ENCODE peak calls at places on chromosomes 7 and 10, in five cellular contexts. T is CD8-positive, alpha-beta memory T cell; W is GM23248; I is smooth muscle cell of the brain vasculature; X is kidney. N is an unnamed sample.
A peak's percentile ranks its signal among the peaks of the same experiment; 100 is the strongest.

GRCh38 chr10:88763441-88763840 is 3.6 kb downstream of the LIPN start:
- DNase-seq in W (no peak), I (no peak), X (no peak), T (no peak), N (no peak)

GRCh38 chr7:6117533-6117932 is 86.4 kb downstream of the ANKRD61 start:
- DNase-seq in X (no peak), W (no peak), T (no peak), I (no peak), N (no peak)

GRCh38 chr10:89478085-89478738 is 57.2 kb downstream of the SLC16A12 start:
- DNase-seq in X (no peak), T (no peak), W (no peak), I (no peak), N (no peak)

GRCh38 chr10:33521062-33521461 is 186.6 kb upstream of the NRP1 start:
- DNase-seq in X (no peak), W (peak; percentile 44), T (no peak), I (no peak), N (no peak)

GRCh38 chr7:112510032-112510742 is 29.4 kb downstream of the LSMEM1 start:
- DNase-seq in I (no peak), W (peak; percentile 88), X (no peak), T (no peak), N (no peak)

GRCh38 chr10:21498977-21499376 is 26.5 kb downstream of the SKIDA1 start:
- DNase-seq in X (no peak), W (no peak), I (no peak), T (no peak), N (no peak)

GRCh38 chr7:51297986-51298385 is 18.6 kb downstream of the COBL start:
- DNase-seq in W (no peak), X (no peak), T (no peak), I (no peak), N (no peak)

GRCh38 chr10:83991986-83992753 is 147.1 kb upstream of the GHITM start:
- DNase-seq in X (no peak), I (no peak), T (no peak), W (peak; percentile 23), N (no peak)

GRCh38 chr10:69279110-69279509 is 814 bp downstream of the HK1 start:
- DNase-seq in T (no peak), I (no peak), X (no peak), W (no peak), N (no peak)

GRCh38 chr7:40840990-40841389 is 706.2 kb downstream of the SUGCT start:
- DNase-seq in X (no peak), W (no peak), T (no peak), I (no peak), N (no peak)

GRCh38 chr7:26307226-26307625 is 15.6 kb downstream of the SNX10 start:
- DNase-seq in W (peak; percentile 73), X (no peak), I (no peak), T (no peak), N (no peak)

GRCh38 chr7:30369879-30370278 is 85.5 kb downstream of the ZNRF2 start:
- DNase-seq in T (no peak), I (no peak), W (peak; percentile 32), X (no peak), N (no peak)

GRCh38 chr7:117283371-117283770 is 39.5 kb downstream of the WNT2 start:
- DNase-seq in I (no peak), X (no peak), W (peak; percentile 94), T (no peak), N (no peak)

GRCh38 chr7:12596225-12596790 is 25.8 kb downstream of the SCIN start:
- DNase-seq in T (no peak), X (no peak), W (no peak), I (no peak), N (no peak)

GRCh38 chr7:118184392-118184899 is 482 bp downstream of the LSM8 start:
- DNase-seq in I (peak; percentile 4), T (no peak), W (peak; percentile 29), X (no peak), N (no peak)

GRCh38 chr7:157474685-157475084 is 137.9 kb downstream of the DNAJB6 start:
- DNase-seq in X (no peak), W (peak; percentile 27), I (no peak), T (peak; percentile 43), N (no peak)

GRCh38 chr10:72981882-72982529 is 27.4 kb upstream of the PLA2G12B start:
- DNase-seq in X (no peak), T (no peak), I (no peak), W (no peak), N (no peak)

GRCh38 chr7:49403844-49404243 is 369.6 kb upstream of the VWC2 start:
- DNase-seq in X (no peak), T (no peak), I (no peak), W (no peak), N (no peak)

GRCh38 chr7:110051386-110051785 is 1039.5 kb upstream of the LRRN3 start:
- DNase-seq in I (no peak), T (no peak), W (no peak), X (no peak), N (no peak)

GRCh38 chr7:19327011-19327410 is 181.8 kb upstream of the FERD3L start:
- DNase-seq in I (peak; percentile 76), X (no peak), T (no peak), W (no peak), N (no peak)

GRCh38 chr7:157670490-157671357 is 333.9 kb downstream of the DNAJB6 start:
- DNase-seq in X (peak; percentile 43), T (peak; percentile 19), W (no peak), I (no peak), N (no peak)

GRCh38 chr10:79933961-79934360 is 14.9 kb downstream of the SFTPD start:
- DNase-seq in I (no peak), T (no peak), W (no peak), X (no peak), N (no peak)

GRCh38 chr7:140200102-140200989 is 23.6 kb upstream of the KDM7A start:
- DNase-seq in T (no peak), X (no peak), W (peak; percentile 91), I (no peak), N (no peak)

GRCh38 chr7:135083005-135083404 is 64.9 kb upstream of the TMEM140 start:
- DNase-seq in W (no peak), T (no peak), X (no peak), I (no peak), N (no peak)

GRCh38 chr10:6120691-6121090 is 31.9 kb downstream of the RBM17 start:
- DNase-seq in W (no peak), I (no peak), T (no peak), X (no peak), N (no peak)

N was measured in SK-N-MC.